ENCODE peak calls at places on chromosomes 3 and 15, in five cellular contexts. Z is CD8-positive, alpha-beta T cell; J is transverse colon; Y is left ventricle myocardium inferior; O is psoas muscle. S is an unnamed sample.

GRCh38 chr3:149487598-149488197 is 13.2 kb downstream of the TM4SF4 start:
- DNase-seq in Z (no peak), J (peak; percentile 15), Y (no peak), O (no peak), S (no peak)

GRCh38 chr3:5122030-5122740 is at the start of gene ARL8B:
- DNase-seq in Z (peak; percentile 89), J (peak; percentile 93), Y (peak; percentile 91), O (peak; percentile 96), S (peak; percentile 89)

GRCh38 chr3:87375231-87375682 is 98.9 kb upstream of the POU1F1 start:
- DNase-seq in Z (no peak), J (no peak), Y (no peak), O (no peak), S (no peak)

GRCh38 chr3:143424874-143425273 is 305.3 kb downstream of the CHST2 start:
- DNase-seq in Z (no peak), J (no peak), Y (no peak), O (no peak), S (no peak)

GRCh38 chr3:123134671-123135070 is 67.1 kb upstream of the SEC22A start:
- DNase-seq in Z (no peak), J (no peak), Y (no peak), O (no peak), S (no peak)

GRCh38 chr3:70811880-70812279 is 499.4 kb upstream of the MDFIC2 start:
- DNase-seq in Z (no peak), J (no peak), Y (no peak), O (peak; percentile 42), S (no peak)

GRCh38 chr15:58109419-58109818 is 28.8 kb upstream of the AQP9 start:
- DNase-seq in Z (no peak), J (no peak), Y (no peak), O (no peak), S (no peak)

GRCh38 chr3:81435050-81435449 is 326.4 kb downstream of the GBE1 start:
- DNase-seq in Z (no peak), J (no peak), Y (no peak), O (no peak), S (no peak)

GRCh38 chr3:115254492-115255196 is 107.6 kb upstream of the ZBTB20 start:
- DNase-seq in Z (no peak), J (no peak), Y (peak; percentile 23), O (peak; percentile 43), S (no peak)

GRCh38 chr3:74862501-74862900 is 248.0 kb upstream of the CNTN3 start:
- DNase-seq in Z (no peak), J (no peak), Y (no peak), O (no peak), S (no peak)

GRCh38 chr3:185423178-185423577 is 60.2 kb downstream of the MAP3K13 start:
- DNase-seq in Z (no peak), J (peak; percentile 29), Y (no peak), O (no peak), S (no peak)

GRCh38 chr15:62560943-62561571 is 396.0 kb upstream of the C2CD4B start:
- DNase-seq in Z (no peak), J (peak; percentile 80), Y (no peak), O (no peak), S (no peak)

GRCh38 chr3:141484701-141485287 is 2.0 kb upstream of the RASA2 start:
- DNase-seq in Z (no peak), J (no peak), Y (no peak), O (no peak), S (no peak)
- H3K27ac ChIP-seq in Z (no peak overlapping the region), J (peak overlapping the region; percentile 98), Y (no peak overlapping the region), O (no peak overlapping the region), S (no peak overlapping the region)

GRCh38 chr15:64692166-64692565 is 83.2 kb downstream of the RBPMS2 start:
- DNase-seq in Z (no peak), J (no peak), Y (no peak), O (no peak), S (no peak)
- H3K27ac ChIP-seq in Z (no peak overlapping the region), J (peak overlapping the region; percentile 56), Y (peak overlapping the region; percentile 87), O (peak overlapping the region; percentile 75), S (peak overlapping the region; percentile 84)

DNA sequence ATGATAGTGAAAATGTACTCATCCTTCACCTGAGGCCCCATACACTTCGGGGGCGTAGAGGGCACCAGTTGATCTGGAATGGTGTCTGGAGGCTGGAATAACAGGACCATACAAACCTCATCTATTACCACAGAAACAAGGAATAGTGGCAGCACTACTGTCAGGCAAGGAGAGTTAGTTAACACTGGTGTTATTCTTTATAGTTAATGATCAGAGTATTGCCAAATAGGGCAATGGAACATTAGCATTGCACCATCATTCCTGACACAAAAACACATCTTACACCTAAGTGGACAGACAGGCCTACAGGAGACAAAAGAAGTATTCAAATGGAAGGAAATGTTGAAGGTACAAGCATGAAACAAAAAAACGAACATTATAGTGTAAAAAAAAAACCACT is 137.0 kb upstream of the UBP1 start:
- DNase-seq in Z (no peak), J (no peak), Y (no peak), O (no peak), S (no peak)
- H3K27ac ChIP-seq in Z (no peak overlapping the region), J (no peak overlapping the region), Y (no peak overlapping the region), O (no peak overlapping the region), S (no peak overlapping the region)

GRCh38 chr3:127798716-127799115 is 23.6 kb downstream of the MGLL start:
- DNase-seq in Z (no peak), J (no peak), Y (no peak), O (peak; percentile 36), S (no peak)
- H3K27ac ChIP-seq in Z (no peak overlapping the region), J (no peak overlapping the region), Y (peak overlapping the region; percentile 52), O (no peak overlapping the region), S (no peak overlapping the region)

S was measured in caudate nucleus.